ENCODE peak calls at places on chromosomes 2 and 18, in ten cellular contexts. One of them, this sample, is unnamed.
A peak's percentile ranks its signal among the peaks of the same experiment; 100 is the strongest.

GRCh38 chr2:233676046-233676445 is 4.3 kb downstream of the UGT1A9 start:
- DNase-seq in HepG2: no peak
- DNase-seq in adrenal gland: no peak
- DNase-seq in GM06990: no peak
- DNase-seq in glutamatergic neuron: no peak
- DNase-seq in GM13977: no peak
- DNase-seq in GM12864: no peak
- DNase-seq in mammary epithelial cell: no peak
- DNase-seq in H1: no peak
- DNase-seq in stomach: no peak
- DNase-seq in this sample: no peak

GRCh38 chr18:56240405-56240804 is 398.0 kb downstream of the TXNL1 start:
- DNase-seq in GM13977: no peak
- DNase-seq in stomach: no peak
- DNase-seq in GM12864: no peak
- DNase-seq in GM06990: no peak
- DNase-seq in mammary epithelial cell: peak; percentile 18
- DNase-seq in glutamatergic neuron: no peak
- DNase-seq in adrenal gland: no peak
- DNase-seq in HepG2: no peak
- DNase-seq in H1: no peak
- DNase-seq in this sample: no peak

GRCh38 chr2:11101430-11101829 is 53.8 kb upstream of the SLC66A3 start:
- DNase-seq in HepG2: no peak
- DNase-seq in adrenal gland: peak; percentile 11
- DNase-seq in stomach: no peak
- DNase-seq in H1: no peak
- DNase-seq in GM06990: no peak
- DNase-seq in GM13977: no peak
- DNase-seq in GM12864: no peak
- DNase-seq in glutamatergic neuron: no peak
- DNase-seq in mammary epithelial cell: no peak
- DNase-seq in this sample: no peak

GRCh38 chr2:71283131-71283530 is 48.5 kb upstream of the ZNF638 start:
- DNase-seq in GM13977: no peak
- DNase-seq in GM12864: no peak
- DNase-seq in HepG2: no peak
- DNase-seq in GM06990: no peak
- DNase-seq in H1: no peak
- DNase-seq in adrenal gland: no peak
- DNase-seq in glutamatergic neuron: no peak
- DNase-seq in stomach: no peak
- DNase-seq in mammary epithelial cell: no peak
- DNase-seq in this sample: no peak

GRCh38 chr2:206031950-206032567 is 53.9 kb downstream of the INO80D start:
- DNase-seq in H1: peak; percentile 42
- DNase-seq in GM12864: no peak
- DNase-seq in HepG2: no peak
- DNase-seq in stomach: no peak
- DNase-seq in glutamatergic neuron: no peak
- DNase-seq in GM13977: no peak
- DNase-seq in mammary epithelial cell: no peak
- DNase-seq in GM06990: no peak
- DNase-seq in adrenal gland: no peak
- DNase-seq in this sample: peak; percentile 14

GRCh38 chr2:109128466-109129355 is at the start of gene SH3RF3:
- DNase-seq in stomach: peak; percentile 44
- DNase-seq in GM13977: peak; percentile 68
- DNase-seq in HepG2: no peak
- DNase-seq in GM06990: peak; percentile 45
- DNase-seq in adrenal gland: peak; percentile 81
- DNase-seq in mammary epithelial cell: peak; percentile 65
- DNase-seq in H1: peak; percentile 77
- DNase-seq in glutamatergic neuron: peak; percentile 55
- DNase-seq in GM12864: no peak
- DNase-seq in this sample: peak; percentile 31

GRCh38 chr2:130872276-130873125 is 35.8 kb downstream of the ARHGEF4 start:
- DNase-seq in glutamatergic neuron: no peak
- DNase-seq in HepG2: no peak
- DNase-seq in GM06990: no peak
- DNase-seq in GM12864: no peak
- DNase-seq in adrenal gland: no peak
- DNase-seq in GM13977: no peak
- DNase-seq in mammary epithelial cell: no peak
- DNase-seq in H1: no peak
- DNase-seq in stomach: no peak
- DNase-seq in this sample: no peak

GRCh38 chr2:180570864-180571263 is 409.5 kb upstream of the UBE2E3 start:
- DNase-seq in mammary epithelial cell: no peak
- DNase-seq in HepG2: no peak
- DNase-seq in GM06990: no peak
- DNase-seq in GM12864: no peak
- DNase-seq in adrenal gland: no peak
- DNase-seq in H1: no peak
- DNase-seq in glutamatergic neuron: no peak
- DNase-seq in stomach: no peak
- DNase-seq in GM13977: no peak
- DNase-seq in this sample: no peak

GRCh38 chr2:132651115-132652099 is 18.6 kb downstream of the LYPD1 start:
- DNase-seq in H1: no peak
- DNase-seq in glutamatergic neuron: no peak
- DNase-seq in mammary epithelial cell: no peak
- DNase-seq in adrenal gland: peak; percentile 63
- DNase-seq in GM06990: no peak
- DNase-seq in GM13977: no peak
- DNase-seq in stomach: no peak
- DNase-seq in HepG2: peak; percentile 59
- DNase-seq in GM12864: no peak
- DNase-seq in this sample: no peak

GRCh38 chr18:74142251-74142650 is 5.4 kb downstream of the FBXO15 start:
- DNase-seq in GM06990: no peak
- DNase-seq in GM12864: no peak
- DNase-seq in GM13977: no peak
- DNase-seq in glutamatergic neuron: no peak
- DNase-seq in mammary epithelial cell: peak; percentile 46
- DNase-seq in stomach: no peak
- DNase-seq in H1: no peak
- DNase-seq in adrenal gland: no peak
- DNase-seq in HepG2: no peak
- DNase-seq in this sample: no peak

GRCh38 chr2:85794491-85795121 is 40.8 kb downstream of the ATOH8 start:
- DNase-seq in H1: no peak
- DNase-seq in GM06990: no peak
- DNase-seq in HepG2: no peak
- DNase-seq in glutamatergic neuron: no peak
- DNase-seq in adrenal gland: no peak
- DNase-seq in GM13977: no peak
- DNase-seq in mammary epithelial cell: no peak
- DNase-seq in stomach: no peak
- DNase-seq in GM12864: no peak
- DNase-seq in this sample: no peak

GRCh38 chr18:6920099-6920955 is 190.8 kb downstream of the ARHGAP28 start:
- DNase-seq in stomach: peak; percentile 77
- DNase-seq in GM13977: peak; percentile 48
- DNase-seq in adrenal gland: peak; percentile 85
- DNase-seq in GM12864: peak; percentile 10
- DNase-seq in HepG2: peak; percentile 61
- DNase-seq in GM06990: no peak
- DNase-seq in H1: peak; percentile 87
- DNase-seq in glutamatergic neuron: peak; percentile 62
- DNase-seq in mammary epithelial cell: peak; percentile 64
- DNase-seq in this sample: peak; percentile 74

GRCh38 chr18:11119550-11119949 is 29.8 kb downstream of the PIEZO2 start:
- DNase-seq in HepG2: peak; percentile 63
- DNase-seq in glutamatergic neuron: no peak
- DNase-seq in GM06990: no peak
- DNase-seq in stomach: no peak
- DNase-seq in adrenal gland: no peak
- DNase-seq in GM12864: no peak
- DNase-seq in mammary epithelial cell: no peak
- DNase-seq in H1: no peak
- DNase-seq in GM13977: no peak
- DNase-seq in this sample: no peak

GRCh38 chr2:46367286-46367685 is 70.1 kb downstream of the EPAS1 start:
- DNase-seq in HepG2: no peak
- DNase-seq in mammary epithelial cell: no peak
- DNase-seq in H1: no peak
- DNase-seq in GM13977: no peak
- DNase-seq in GM12864: no peak
- DNase-seq in glutamatergic neuron: no peak
- DNase-seq in GM06990: no peak
- DNase-seq in adrenal gland: no peak
- DNase-seq in stomach: no peak
- DNase-seq in this sample: no peak

GRCh38 chr2:82790277-82791021 is 1668.6 kb downstream of the SUCLG1 start:
- DNase-seq in GM12864: no peak
- DNase-seq in glutamatergic neuron: no peak
- DNase-seq in mammary epithelial cell: no peak
- DNase-seq in H1: no peak
- DNase-seq in adrenal gland: no peak
- DNase-seq in HepG2: peak; percentile 7
- DNase-seq in stomach: no peak
- DNase-seq in GM06990: no peak
- DNase-seq in GM13977: no peak
- DNase-seq in this sample: peak; percentile 8
- TF ChIP-seq CTCF in GM12864: no peak
- TF ChIP-seq CTCF in glutamatergic neuron: no peak
- TF ChIP-seq CTCF in mammary epithelial cell: no peak
- TF ChIP-seq CTCF in H1: no peak
- TF ChIP-seq CTCF in adrenal gland: no peak
- TF ChIP-seq CTCF in HepG2: no peak
- TF ChIP-seq CTCF in stomach: no peak
- TF ChIP-seq CTCF in GM06990: no peak
- TF ChIP-seq CTCF in GM13977: no peak
- TF ChIP-seq CTCF in this sample: no peak

DNA sequence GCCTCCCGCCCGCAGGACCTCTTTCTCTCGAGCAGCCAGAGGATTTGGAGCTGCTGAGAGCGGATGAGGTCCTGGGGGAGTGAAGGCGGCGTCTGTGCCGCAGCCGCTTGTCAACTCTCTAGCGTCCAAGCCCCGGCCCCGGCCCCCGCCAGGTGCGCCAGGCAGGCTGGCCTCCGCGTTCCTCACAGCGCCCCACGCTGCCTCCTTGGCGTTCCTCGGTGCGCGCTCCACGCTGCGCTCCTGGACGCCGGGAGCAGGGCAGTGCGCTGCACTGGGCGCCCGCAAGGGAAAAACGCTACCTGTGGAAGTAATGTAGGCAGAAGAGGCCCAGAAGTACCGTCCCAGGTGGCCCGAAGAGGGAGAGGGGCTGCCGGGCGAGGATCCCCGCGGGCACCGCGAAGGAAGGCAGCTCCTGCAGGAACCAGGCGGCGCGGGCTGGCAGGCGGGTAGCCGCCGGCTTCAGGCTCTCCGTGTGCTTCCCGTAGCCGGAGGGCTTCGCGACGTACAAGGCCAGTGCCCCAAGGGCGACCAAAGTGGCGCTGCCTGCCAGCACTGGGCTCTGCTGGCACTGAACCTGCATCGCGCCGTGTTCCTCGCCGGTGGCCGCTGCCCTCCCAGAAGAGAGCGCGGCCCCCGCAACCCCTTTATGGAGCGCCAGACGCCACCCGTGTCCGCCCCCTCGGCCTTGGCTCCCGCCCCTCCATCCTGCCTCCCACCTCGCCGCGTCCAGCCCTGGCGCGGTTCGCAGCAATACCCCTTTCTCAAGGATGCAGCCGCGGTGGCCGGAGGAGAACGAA is at the start of gene SRD5A2:
- DNase-seq in GM06990: no peak
- DNase-seq in H1: peak; percentile 75
- DNase-seq in HepG2: no peak
- DNase-seq in glutamatergic neuron: peak; percentile 40
- DNase-seq in GM12864: no peak
- DNase-seq in GM13977: no peak
- DNase-seq in stomach: no peak
- DNase-seq in adrenal gland: no peak
- DNase-seq in mammary epithelial cell: peak; percentile 27
- DNase-seq in this sample: peak; percentile 19
- TF ChIP-seq CTCF in GM06990: no peak
- TF ChIP-seq CTCF in H1: no peak
- TF ChIP-seq CTCF in HepG2: no peak
- TF ChIP-seq CTCF in glutamatergic neuron: no peak
- TF ChIP-seq CTCF in GM12864: no peak
- TF ChIP-seq CTCF in GM13977: no peak
- TF ChIP-seq CTCF in stomach: no peak
- TF ChIP-seq CTCF in adrenal gland: no peak
- TF ChIP-seq CTCF in mammary epithelial cell: no peak
- TF ChIP-seq CTCF in this sample: no peak

DNA sequence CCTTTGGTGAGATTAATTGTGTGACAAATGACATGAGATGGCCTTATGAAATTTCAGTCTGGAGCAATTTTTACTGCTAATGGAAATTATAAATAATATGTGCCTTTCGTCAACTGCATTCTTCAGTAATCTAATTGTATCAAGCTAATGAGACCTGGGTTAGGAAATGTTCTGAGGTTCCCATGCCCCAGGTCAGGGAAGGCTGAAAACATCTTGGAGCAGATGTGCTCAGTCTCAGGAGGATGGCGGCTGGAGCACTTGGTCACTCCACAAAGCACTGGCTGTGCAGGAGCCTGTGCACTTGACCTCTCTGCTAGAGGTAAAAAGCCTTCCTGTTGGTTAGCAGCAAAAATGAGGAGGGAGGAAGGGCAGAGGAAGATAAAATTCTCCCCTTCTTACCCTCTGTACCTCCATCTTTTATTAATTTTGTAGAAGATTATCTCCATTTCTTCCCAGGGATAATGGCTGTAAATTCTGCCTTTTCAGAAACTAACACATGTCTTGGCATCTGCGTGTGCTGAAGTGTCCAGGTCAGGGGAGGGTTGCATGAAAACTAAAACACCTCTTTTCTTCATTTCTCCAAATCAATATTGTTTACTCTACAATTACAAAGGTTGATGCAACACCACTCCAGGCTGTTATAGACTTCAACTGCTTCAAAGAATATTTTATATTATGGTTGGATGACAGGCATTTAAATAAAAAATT is 1606.4 kb upstream of the ACVR2A start:
- DNase-seq in adrenal gland: no peak
- DNase-seq in GM13977: no peak
- DNase-seq in HepG2: no peak
- DNase-seq in stomach: no peak
- DNase-seq in H1: no peak
- DNase-seq in glutamatergic neuron: peak; percentile 32
- DNase-seq in mammary epithelial cell: no peak
- DNase-seq in GM12864: no peak
- DNase-seq in GM06990: no peak
- DNase-seq in this sample: no peak
- TF ChIP-seq CTCF in adrenal gland: no peak
- TF ChIP-seq CTCF in GM13977: no peak
- TF ChIP-seq CTCF in HepG2: no peak
- TF ChIP-seq CTCF in stomach: no peak
- TF ChIP-seq CTCF in H1: no peak
- TF ChIP-seq CTCF in glutamatergic neuron: no peak
- TF ChIP-seq CTCF in mammary epithelial cell: no peak
- TF ChIP-seq CTCF in GM12864: no peak
- TF ChIP-seq CTCF in GM06990: no peak
- TF ChIP-seq CTCF in this sample: no peak

DNA sequence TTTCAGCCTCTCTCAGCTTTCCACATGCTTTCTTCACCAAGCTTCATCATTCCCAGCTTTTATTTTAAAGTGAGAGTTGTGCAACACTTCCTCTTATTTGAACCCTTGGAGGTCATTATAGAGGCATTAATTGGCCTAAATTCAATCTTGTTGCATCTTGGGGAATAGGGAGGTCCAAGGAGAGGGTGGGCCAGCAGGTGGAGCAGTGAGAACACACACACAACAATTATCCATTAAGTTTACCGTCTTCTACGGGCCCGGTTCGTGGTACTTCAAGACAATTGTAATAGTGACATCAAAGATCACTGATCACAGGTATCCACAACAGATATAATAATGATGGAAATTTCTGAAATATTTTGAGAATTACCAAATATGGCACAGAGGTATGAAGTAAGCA is 457.2 kb upstream of the SMIM21 start:
- DNase-seq in stomach: no peak
- DNase-seq in adrenal gland: no peak
- DNase-seq in GM06990: no peak
- DNase-seq in GM12864: no peak
- DNase-seq in GM13977: no peak
- DNase-seq in glutamatergic neuron: no peak
- DNase-seq in HepG2: no peak
- DNase-seq in mammary epithelial cell: no peak
- DNase-seq in H1: no peak
- DNase-seq in this sample: no peak
- TF ChIP-seq CTCF in stomach: no peak
- TF ChIP-seq CTCF in adrenal gland: no peak
- TF ChIP-seq CTCF in GM06990: peak; percentile 11
- TF ChIP-seq CTCF in GM12864: no peak
- TF ChIP-seq CTCF in GM13977: no peak
- TF ChIP-seq CTCF in glutamatergic neuron: no peak
- TF ChIP-seq CTCF in HepG2: peak; percentile 33
- TF ChIP-seq CTCF in mammary epithelial cell: no peak
- TF ChIP-seq CTCF in H1: peak; percentile 54
- TF ChIP-seq CTCF in this sample: no peak

This sample was measured in Calu3.